ENCODE peak calls at places on chromosomes 4 and X, in nine cellular contexts. One of them, this sample, is unnamed.

GRCh38 chr4:41963105-41963504 is 18.5 kb upstream of the DCAF4L1 start:
- DNase-seq in NCI-H1105: no peak
- DNase-seq in brain pericyte: no peak
- DNase-seq in NCI-H226: no peak
- DNase-seq in stimulated activated CD4-positive, alpha-beta T cell treated with anti-CD3 and anti-CD28 coated beads, Interleukin-12 subunit alpha, Interleukin-12 subunit beta, amount 100 ng/mL, for 4 hours: no peak
- DNase-seq in fibroblast of lung: peak
- DNase-seq in natural killer cell: no peak
- DNase-seq in GM23248: peak
- DNase-seq in stimulated activated CD8-positive, alpha-beta memory T cell treated with anti-CD3 and anti-CD28 coated beads, Interleukin-15, amount 100 ng/mL, for 1 hour: no peak
- DNase-seq in this sample: peak

GRCh38 chr4:41550308-41550707 is 12.4 kb downstream of the LIMCH1 start:
- DNase-seq in NCI-H1105: no peak
- DNase-seq in brain pericyte: no peak
- DNase-seq in NCI-H226: peak
- DNase-seq in stimulated activated CD4-positive, alpha-beta T cell treated with anti-CD3 and anti-CD28 coated beads, Interleukin-12 subunit alpha, Interleukin-12 subunit beta, amount 100 ng/mL, for 4 hours: no peak
- DNase-seq in fibroblast of lung: peak
- DNase-seq in natural killer cell: no peak
- DNase-seq in GM23248: no peak
- DNase-seq in stimulated activated CD8-positive, alpha-beta memory T cell treated with anti-CD3 and anti-CD28 coated beads, Interleukin-15, amount 100 ng/mL, for 1 hour: no peak
- DNase-seq in this sample: no peak

GRCh38 chr4:177862541-177863176 is 420.4 kb upstream of the AGA start:
- DNase-seq in NCI-H1105: no peak
- DNase-seq in brain pericyte: no peak
- DNase-seq in NCI-H226: no peak
- DNase-seq in stimulated activated CD4-positive, alpha-beta T cell treated with anti-CD3 and anti-CD28 coated beads, Interleukin-12 subunit alpha, Interleukin-12 subunit beta, amount 100 ng/mL, for 4 hours: no peak
- DNase-seq in fibroblast of lung: no peak
- DNase-seq in natural killer cell: no peak
- DNase-seq in GM23248: no peak
- DNase-seq in stimulated activated CD8-positive, alpha-beta memory T cell treated with anti-CD3 and anti-CD28 coated beads, Interleukin-15, amount 100 ng/mL, for 1 hour: no peak
- DNase-seq in this sample: no peak

GRCh38 chr4:118676128-118676527 is 9.1 kb upstream of the METTL14 start:
- DNase-seq in NCI-H1105: no peak
- DNase-seq in brain pericyte: no peak
- DNase-seq in NCI-H226: no peak
- DNase-seq in stimulated activated CD4-positive, alpha-beta T cell treated with anti-CD3 and anti-CD28 coated beads, Interleukin-12 subunit alpha, Interleukin-12 subunit beta, amount 100 ng/mL, for 4 hours: no peak
- DNase-seq in fibroblast of lung: peak
- DNase-seq in natural killer cell: no peak
- DNase-seq in GM23248: no peak
- DNase-seq in stimulated activated CD8-positive, alpha-beta memory T cell treated with anti-CD3 and anti-CD28 coated beads, Interleukin-15, amount 100 ng/mL, for 1 hour: no peak
- DNase-seq in this sample: no peak

GRCh38 chr4:165540206-165540865 is 161.5 kb downstream of the CPE start:
- DNase-seq in NCI-H1105: no peak
- DNase-seq in brain pericyte: no peak
- DNase-seq in NCI-H226: no peak
- DNase-seq in stimulated activated CD4-positive, alpha-beta T cell treated with anti-CD3 and anti-CD28 coated beads, Interleukin-12 subunit alpha, Interleukin-12 subunit beta, amount 100 ng/mL, for 4 hours: no peak
- DNase-seq in fibroblast of lung: no peak
- DNase-seq in natural killer cell: no peak
- DNase-seq in GM23248: no peak
- DNase-seq in stimulated activated CD8-positive, alpha-beta memory T cell treated with anti-CD3 and anti-CD28 coated beads, Interleukin-15, amount 100 ng/mL, for 1 hour: no peak
- DNase-seq in this sample: no peak

GRCh38 chrX:10482708-10483107 is 137.7 kb downstream of the MID1 start:
- DNase-seq in NCI-H1105: no peak
- DNase-seq in brain pericyte: no peak
- DNase-seq in NCI-H226: no peak
- DNase-seq in stimulated activated CD4-positive, alpha-beta T cell treated with anti-CD3 and anti-CD28 coated beads, Interleukin-12 subunit alpha, Interleukin-12 subunit beta, amount 100 ng/mL, for 4 hours: no peak
- DNase-seq in fibroblast of lung: no peak
- DNase-seq in natural killer cell: no peak
- DNase-seq in GM23248: no peak
- DNase-seq in stimulated activated CD8-positive, alpha-beta memory T cell treated with anti-CD3 and anti-CD28 coated beads, Interleukin-15, amount 100 ng/mL, for 1 hour: no peak
- DNase-seq in this sample: no peak

GRCh38 chr4:8548731-8549351 is 31.4 kb upstream of the GPR78 start:
- DNase-seq in NCI-H1105: no peak
- DNase-seq in brain pericyte: no peak
- DNase-seq in NCI-H226: no peak
- DNase-seq in stimulated activated CD4-positive, alpha-beta T cell treated with anti-CD3 and anti-CD28 coated beads, Interleukin-12 subunit alpha, Interleukin-12 subunit beta, amount 100 ng/mL, for 4 hours: no peak
- DNase-seq in fibroblast of lung: no peak
- DNase-seq in natural killer cell: no peak
- DNase-seq in GM23248: no peak
- DNase-seq in stimulated activated CD8-positive, alpha-beta memory T cell treated with anti-CD3 and anti-CD28 coated beads, Interleukin-15, amount 100 ng/mL, for 1 hour: no peak
- DNase-seq in this sample: no peak

GRCh38 chr4:137076908-137077307 is 455.4 kb downstream of the PCDH18 start:
- DNase-seq in NCI-H1105: no peak
- DNase-seq in brain pericyte: no peak
- DNase-seq in NCI-H226: no peak
- DNase-seq in stimulated activated CD4-positive, alpha-beta T cell treated with anti-CD3 and anti-CD28 coated beads, Interleukin-12 subunit alpha, Interleukin-12 subunit beta, amount 100 ng/mL, for 4 hours: no peak
- DNase-seq in fibroblast of lung: no peak
- DNase-seq in natural killer cell: no peak
- DNase-seq in GM23248: no peak
- DNase-seq in stimulated activated CD8-positive, alpha-beta memory T cell treated with anti-CD3 and anti-CD28 coated beads, Interleukin-15, amount 100 ng/mL, for 1 hour: no peak
- DNase-seq in this sample: no peak

GRCh38 chr4:5045099-5045498 is 6.2 kb upstream of the STK32B start:
- DNase-seq in NCI-H1105: no peak
- DNase-seq in brain pericyte: no peak
- DNase-seq in NCI-H226: no peak
- DNase-seq in stimulated activated CD4-positive, alpha-beta T cell treated with anti-CD3 and anti-CD28 coated beads, Interleukin-12 subunit alpha, Interleukin-12 subunit beta, amount 100 ng/mL, for 4 hours: no peak
- DNase-seq in fibroblast of lung: no peak
- DNase-seq in natural killer cell: no peak
- DNase-seq in GM23248: peak
- DNase-seq in stimulated activated CD8-positive, alpha-beta memory T cell treated with anti-CD3 and anti-CD28 coated beads, Interleukin-15, amount 100 ng/mL, for 1 hour: no peak
- DNase-seq in this sample: no peak

GRCh38 chr4:150394046-150394445 is 187.9 kb upstream of the MAB21L2 start:
- DNase-seq in NCI-H1105: no peak
- DNase-seq in brain pericyte: no peak
- DNase-seq in NCI-H226: no peak
- DNase-seq in stimulated activated CD4-positive, alpha-beta T cell treated with anti-CD3 and anti-CD28 coated beads, Interleukin-12 subunit alpha, Interleukin-12 subunit beta, amount 100 ng/mL, for 4 hours: no peak
- DNase-seq in fibroblast of lung: no peak
- DNase-seq in natural killer cell: no peak
- DNase-seq in GM23248: no peak
- DNase-seq in stimulated activated CD8-positive, alpha-beta memory T cell treated with anti-CD3 and anti-CD28 coated beads, Interleukin-15, amount 100 ng/mL, for 1 hour: no peak
- DNase-seq in this sample: no peak

This sample was measured in astrocyte.